ENCODE peak calls at places on chromosomes 7 and 10, in ten cellular contexts. M is left cardiac atrium; Q is T-helper 9 cell; H is T47D; S is activated naive CD8-positive, alpha-beta T cell treated with anti-CD3 and anti-CD28 coated beads for 36 hours; B is NCI-H1105 treated with DMSO at 0.1 percent for 48 hours; Z is epithelial cell of esophagus; O is GOT3; J is activated CD4-positive, CD25-positive, alpha-beta regulatory T cell; R is mesenteric fat pad. K is an unnamed sample.
A peak's percentile ranks its signal among the peaks of the same experiment; 100 is the strongest.

GRCh38 chr10:110492069-110492782 is 5.5 kb upstream of the DUSP5 start:
- DNase-seq in M (no peak), S (no peak), Z (no peak), O (no peak), R (no peak), Q (no peak), B (no peak), J (no peak), H (no peak), K (no peak)

GRCh38 chr7:1121476-1121875 is 33.6 kb downstream of the GPER1 start:
- DNase-seq in Z (no peak), R (no peak), O (no peak), J (no peak), S (no peak), B (no peak), M (no peak), H (no peak), Q (no peak), K (no peak)

GRCh38 chr10:102605712-102606111 is 38.6 kb upstream of the TRIM8 start:
- DNase-seq in H (no peak), O (no peak), Z (peak; percentile 30), M (no peak), B (no peak), R (no peak), S (no peak), J (no peak), Q (no peak), K (no peak)

GRCh38 chr7:22664988-22665798 is 61.8 kb upstream of the IL6 start:
- DNase-seq in S (no peak), R (no peak), O (no peak), Q (no peak), Z (no peak), J (no peak), M (no peak), H (no peak), B (no peak), K (no peak)

GRCh38 chr10:71767420-71768035 is 5.8 kb downstream of the VSIR start:
- DNase-seq in Q (no peak), B (no peak), Z (no peak), M (peak; percentile 77), R (no peak), H (no peak), S (no peak), O (no peak), J (no peak), K (no peak)

GRCh38 chr7:43637114-43637806 is 54.4 kb downstream of the STK17A start:
- DNase-seq in R (no peak), B (no peak), H (no peak), O (no peak), Q (no peak), J (no peak), M (no peak), Z (peak; percentile 96), S (no peak), K (no peak)

GRCh38 chr7:104267701-104268368 is 60.0 kb upstream of the ORC5 start:
- DNase-seq in Q (no peak), O (no peak), R (no peak), J (no peak), Z (peak; percentile 41), H (no peak), M (no peak), B (peak; percentile 12), S (no peak), K (no peak)

GRCh38 chr10:1412531-1413189 is 324.7 kb downstream of the ADARB2 start:
- DNase-seq in Q (no peak), B (peak; percentile 38), R (no peak), O (no peak), Z (no peak), H (no peak), M (no peak), S (no peak), J (no peak), K (no peak)

GRCh38 chr10:7480742-7481381 is 70.0 kb upstream of the SFMBT2 start:
- DNase-seq in B (no peak), H (no peak), Q (no peak), R (no peak), O (no peak), S (no peak), Z (no peak), M (no peak), J (no peak), K (no peak)

GRCh38 chr7:38052786-38053185 is 125.3 kb upstream of the STARD3NL start:
- DNase-seq in R (no peak), H (no peak), O (no peak), Q (no peak), S (no peak), J (no peak), Z (no peak), M (no peak), B (peak; percentile 11), K (no peak)

GRCh38 chr7:4216016-4216415 is 466.1 kb upstream of the FOXK1 start:
- DNase-seq in O (no peak), M (no peak), Q (no peak), H (no peak), B (no peak), R (no peak), Z (peak; percentile 14), S (no peak), J (no peak), K (no peak)

GRCh38 chr10:75542084-75542483 is 110.7 kb downstream of the LRMDA start:
- DNase-seq in M (no peak), Z (no peak), S (no peak), R (no peak), Q (no peak), O (no peak), J (no peak), H (no peak), B (no peak), K (no peak)

GRCh38 chr10:43209651-43210141 is 57.2 kb downstream of the RASGEF1A start:
- DNase-seq in B (no peak), M (peak; percentile 14), S (no peak), O (no peak), Z (no peak), H (no peak), Q (no peak), J (no peak), R (peak; percentile 84), K (no peak)

GRCh38 chr7:143305423-143306070 is 10.4 kb upstream of the CLCN1 start:
- DNase-seq in S (peak; percentile 60), M (peak; percentile 78), H (peak; percentile 58), Q (peak; percentile 67), J (peak; percentile 46), R (no peak), B (peak; percentile 4), Z (peak; percentile 71), O (no peak), K (peak; percentile 59)

GRCh38 chr7:134126126-134126525 is 1.0 kb upstream of the LRGUK start:
- DNase-seq in S (no peak), Z (no peak), Q (no peak), R (no peak), M (no peak), H (no peak), J (no peak), B (no peak), O (no peak), K (no peak)

GRCh38 chr10:46546591-46547330 is 9.7 kb downstream of the GPRIN2 start:
- DNase-seq in M (peak; percentile 26), R (peak; percentile 89), Z (peak; percentile 73), Q (no peak), J (no peak), B (peak; percentile 47), O (no peak), S (no peak), H (no peak), K (no peak)

GRCh38 chr7:139674752-139675126 is 103.1 kb downstream of the HIPK2 start:
- DNase-seq in H (no peak), B (no peak), Q (no peak), J (no peak), O (no peak), S (no peak), Z (no peak), M (no peak), R (no peak), K (no peak)

GRCh38 chr7:45917658-45918057 is 3.4 kb downstream of the IGFBP3 start:
- DNase-seq in O (peak; percentile 35), Q (peak; percentile 73), M (peak; percentile 84), B (peak; percentile 71), Z (peak; percentile 64), H (peak; percentile 88), S (peak; percentile 75), R (no peak), J (peak; percentile 27), K (peak; percentile 27)

GRCh38 chr10:131571346-131571745 is 259.8 kb upstream of the TCERG1L start:
- DNase-seq in M (no peak), Z (no peak), B (no peak), O (no peak), R (no peak), Q (no peak), J (no peak), H (no peak), S (no peak), K (no peak)

GRCh38 chr7:123782071-123782798 is 33.4 kb upstream of the WASL start:
- DNase-seq in H (no peak), J (no peak), O (no peak), S (no peak), Z (no peak), R (no peak), M (no peak), B (no peak), Q (no peak), K (no peak)

GRCh38 chr7:126462405-126462804 is 790.3 kb downstream of the GRM8 start:
- DNase-seq in R (no peak), J (no peak), H (no peak), O (no peak), M (no peak), B (no peak), Z (no peak), Q (no peak), S (no peak), K (no peak)

GRCh38 chr10:102776779-102777417 is 33.1 kb downstream of the WBP1L start:
- DNase-seq in Q (no peak), R (peak; percentile 81), J (no peak), Z (peak; percentile 94), M (peak; percentile 86), B (no peak), H (no peak), S (peak; percentile 31), O (no peak), K (no peak)

GRCh38 chr7:40680657-40681056 is 545.9 kb downstream of the SUGCT start:
- DNase-seq in J (no peak), Z (peak; percentile 64), R (no peak), Q (no peak), B (no peak), H (peak; percentile 42), M (no peak), O (no peak), S (no peak), K (no peak)

GRCh38 chr7:47664650-47665049 is 82.7 kb upstream of the TNS3 start:
- DNase-seq in B (no peak), S (no peak), Q (no peak), J (no peak), R (no peak), Z (no peak), O (no peak), M (no peak), H (no peak), K (no peak)

GRCh38 chr10:99372546-99373271 is 43.6 kb downstream of the CNNM1 start:
- DNase-seq in Z (peak; percentile 29), O (no peak), H (no peak), Q (no peak), J (no peak), M (no peak), S (no peak), B (no peak), R (no peak), K (no peak)

GRCh38 chr10:33208166-33208565 is 126.3 kb downstream of the NRP1 start:
- DNase-seq in M (no peak), R (no peak), S (no peak), Z (no peak), J (no peak), Q (no peak), B (no peak), O (no peak), H (no peak), K (no peak)

GRCh38 chr7:92682324-92682723 is 92.1 kb upstream of the FAM133B start:
- DNase-seq in S (no peak), R (no peak), H (no peak), Z (no peak), O (no peak), M (no peak), Q (no peak), B (no peak), J (no peak), K (no peak)

GRCh38 chr7:81280531-81280930 is 361.7 kb upstream of the SEMA3C start:
- DNase-seq in Q (no peak), H (no peak), B (no peak), S (no peak), Z (peak; percentile 42), J (no peak), O (no peak), R (no peak), M (no peak), K (no peak)

K was measured in naive thymus-derived CD8-positive, alpha-beta T cell.